ENCODE peak calls at places on chromosomes 4 and X, in seven cellular contexts. E, Q, A, B, J, I and V are unnamed samples.

GRCh38 chrX:18725316-18725943 is 18.0 kb downstream of the PPEF1 start:
- DNase-seq in E (no peak), Q (no peak), A (no peak), B (no peak), J (no peak), I (no peak), V (no peak)

GRCh38 chr4:75841641-75842520 is 60.4 kb downstream of the PPEF2 start:
- DNase-seq in E (no peak), Q (peak; percentile 83), A (no peak), B (no peak), J (no peak), I (no peak), V (no peak)

GRCh38 chr4:110357521-110357920 is 118.4 kb upstream of the ENPEP start:
- DNase-seq in E (no peak), Q (no peak), A (no peak), B (no peak), J (no peak), I (no peak), V (no peak)

GRCh38 chr4:88018471-88018870 is 11.0 kb downstream of the PKD2 start:
- DNase-seq in E (no peak), Q (no peak), A (no peak), B (no peak), J (peak; percentile 86), I (no peak), V (no peak)

GRCh38 chr4:16123356-16124084 is 39.7 kb upstream of the PROM1 start:
- DNase-seq in E (no peak), Q (no peak), A (no peak), B (no peak), J (no peak), I (peak; percentile 39), V (no peak)

GRCh38 chr4:53364624-53365023 is 1.2 kb downstream of the SCFD2 start:
- DNase-seq in E (no peak), Q (no peak), A (no peak), B (no peak), J (no peak), I (no peak), V (no peak)

GRCh38 chr4:55345054-55345453 is 988 bp upstream of the SRD5A3 start:
- DNase-seq in E (no peak), Q (no peak), A (no peak), B (no peak), J (no peak), I (no peak), V (no peak)

GRCh38 chr4:156662921-156663320 is 308.7 kb downstream of the PDGFC start:
- DNase-seq in E (no peak), Q (no peak), A (no peak), B (no peak), J (no peak), I (no peak), V (no peak)

GRCh38 chrX:43813898-43814297 is 68.4 kb downstream of the MAOB start:
- DNase-seq in E (no peak), Q (peak; percentile 29), A (no peak), B (no peak), J (no peak), I (no peak), V (no peak)

GRCh38 chrX:8731579-8732395 is at the start of gene ANOS1:
- DNase-seq in E (no peak), Q (peak; percentile 13), A (no peak), B (peak; percentile 27), J (peak; percentile 71), I (peak; percentile 47), V (no peak)

GRCh38 chrX:54386314-54386713 is 28.5 kb upstream of the WNK3 start:
- DNase-seq in E (no peak), Q (no peak), A (no peak), B (no peak), J (no peak), I (no peak), V (no peak)

GRCh38 chr4:22932326-22932725 is 239.6 kb downstream of the GBA3 start:
- DNase-seq in E (no peak), Q (no peak), A (peak; percentile 17), B (no peak), J (no peak), I (peak; percentile 76), V (no peak)

GRCh38 chrX:135572436-135572835 is 52.0 kb downstream of the INTS6L start:
- DNase-seq in E (no peak), Q (no peak), A (no peak), B (no peak), J (no peak), I (no peak), V (no peak)

GRCh38 chr4:30943356-30943755 is 223.2 kb downstream of the PCDH7 start:
- DNase-seq in E (no peak), Q (no peak), A (no peak), B (no peak), J (no peak), I (no peak), V (no peak)

GRCh38 chr4:81136161-81136910 is 78.7 kb downstream of the PRKG2 start:
- DNase-seq in E (no peak), Q (no peak), A (no peak), B (peak; percentile 17), J (no peak), I (no peak), V (no peak)

GRCh38 chr4:124389591-124389990 is 322.9 kb downstream of the ANKRD50 start:
- DNase-seq in E (no peak), Q (no peak), A (no peak), B (no peak), J (no peak), I (no peak), V (no peak)

GRCh38 chr4:121876976-121877773 is 6.9 kb upstream of the BBS7 start:
- DNase-seq in E (no peak), Q (no peak), A (no peak), B (no peak), J (no peak), I (no peak), V (no peak)

DNA sequence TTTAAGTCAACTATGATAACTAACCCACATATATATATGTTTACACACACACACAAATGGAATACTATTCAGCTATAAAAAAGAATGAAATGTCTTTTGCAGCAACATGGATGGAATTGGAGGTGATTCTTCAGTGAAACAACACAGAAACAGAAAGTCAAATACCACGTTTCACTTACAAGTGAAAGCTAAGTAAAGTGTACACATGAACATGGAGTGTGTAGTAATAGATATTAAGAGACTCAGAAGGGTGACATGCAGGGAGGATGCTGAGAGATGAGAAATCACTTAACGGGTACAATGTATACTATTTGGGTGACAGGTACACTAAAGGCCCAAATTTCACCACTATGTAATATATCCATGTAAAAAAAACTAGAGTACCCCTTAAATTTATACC is 146.5 kb downstream of the FBXW7 start:
- DNase-seq in E (no peak), Q (no peak), A (no peak), B (no peak), J (no peak), I (no peak), V (no peak)
- TF ChIP-seq CTCF in E (no peak), Q (no peak), A (no peak), B (no peak), J (no peak), I (no peak), V (no peak)

GRCh38 chr4:97942951-97943350 is 200.3 kb downstream of the STPG2 start:
- DNase-seq in E (no peak), Q (no peak), A (no peak), B (no peak), J (no peak), I (no peak), V (no peak)

GRCh38 chr4:97942137-97942536 is 201.1 kb downstream of the STPG2 start:
- DNase-seq in E (no peak), Q (no peak), A (no peak), B (no peak), J (no peak), I (no peak), V (no peak)

DNA sequence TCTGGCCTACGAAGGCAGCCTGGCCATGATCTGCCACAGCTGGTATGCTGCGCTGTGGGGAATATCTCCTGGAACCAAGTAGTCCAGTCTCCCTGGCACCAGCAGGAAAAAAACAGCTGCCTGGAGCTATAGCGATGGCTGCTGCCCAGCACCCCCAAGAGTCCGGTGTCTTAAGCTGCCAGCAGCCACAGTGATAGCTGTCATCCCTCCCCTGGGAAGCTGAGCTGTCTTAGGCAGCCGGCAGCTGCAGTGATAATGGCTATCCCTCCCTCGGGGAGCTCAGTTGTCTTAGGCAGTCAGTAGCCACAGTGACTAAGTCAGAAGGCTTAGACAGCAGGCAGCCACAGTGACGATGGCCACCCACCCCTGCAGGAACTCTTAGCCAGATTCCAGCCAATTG is 205.1 kb downstream of the STPG2 start:
- DNase-seq in E (no peak), Q (no peak), A (no peak), B (no peak), J (no peak), I (no peak), V (no peak)
- H3K9me3 ChIP-seq in E (no peaks in the 10 kb centered on the region), Q (peaks cover 2% of the 10 kb centered on the region), A (peaks cover 13% of the 10 kb centered on the region), B (no peaks in the 10 kb centered on the region), J (no peaks in the 10 kb centered on the region), I (peaks cover 41% of the 10 kb centered on the region), V (no peaks in the 10 kb centered on the region)

GRCh38 chr4:159145318-159146006 is 42.6 kb downstream of the RAPGEF2 start:
- DNase-seq in E (no peak), Q (no peak), A (no peak), B (no peak), J (no peak), I (no peak), V (no peak)

GRCh38 chr4:159141193-159141592 is 38.3 kb downstream of the RAPGEF2 start:
- DNase-seq in E (no peak), Q (peak; percentile 1), A (no peak), B (no peak), J (no peak), I (no peak), V (no peak)

GRCh38 chr4:159144112-159144694 is 41.3 kb downstream of the RAPGEF2 start:
- DNase-seq in E (no peak), Q (no peak), A (no peak), B (no peak), J (no peak), I (no peak), V (no peak)

GRCh38 chr4:159142985-159143384 is 40.1 kb downstream of the RAPGEF2 start:
- DNase-seq in E (no peak), Q (no peak), A (no peak), B (no peak), J (no peak), I (no peak), V (no peak)

GRCh38 chr4:159142254-159142653 is 39.4 kb downstream of the RAPGEF2 start:
- DNase-seq in E (no peak), Q (no peak), A (no peak), B (no peak), J (no peak), I (no peak), V (no peak)
- H3K4me1 ChIP-seq in E (no peaks in the 10 kb centered on the region), Q (peaks cover 40% of the 10 kb centered on the region), A (peaks cover 5% of the 10 kb centered on the region), B (peaks cover 8% of the 10 kb centered on the region), J (peaks cover 14% of the 10 kb centered on the region), I (no peaks in the 10 kb centered on the region), V (peaks cover 4% of the 10 kb centered on the region)

DNA sequence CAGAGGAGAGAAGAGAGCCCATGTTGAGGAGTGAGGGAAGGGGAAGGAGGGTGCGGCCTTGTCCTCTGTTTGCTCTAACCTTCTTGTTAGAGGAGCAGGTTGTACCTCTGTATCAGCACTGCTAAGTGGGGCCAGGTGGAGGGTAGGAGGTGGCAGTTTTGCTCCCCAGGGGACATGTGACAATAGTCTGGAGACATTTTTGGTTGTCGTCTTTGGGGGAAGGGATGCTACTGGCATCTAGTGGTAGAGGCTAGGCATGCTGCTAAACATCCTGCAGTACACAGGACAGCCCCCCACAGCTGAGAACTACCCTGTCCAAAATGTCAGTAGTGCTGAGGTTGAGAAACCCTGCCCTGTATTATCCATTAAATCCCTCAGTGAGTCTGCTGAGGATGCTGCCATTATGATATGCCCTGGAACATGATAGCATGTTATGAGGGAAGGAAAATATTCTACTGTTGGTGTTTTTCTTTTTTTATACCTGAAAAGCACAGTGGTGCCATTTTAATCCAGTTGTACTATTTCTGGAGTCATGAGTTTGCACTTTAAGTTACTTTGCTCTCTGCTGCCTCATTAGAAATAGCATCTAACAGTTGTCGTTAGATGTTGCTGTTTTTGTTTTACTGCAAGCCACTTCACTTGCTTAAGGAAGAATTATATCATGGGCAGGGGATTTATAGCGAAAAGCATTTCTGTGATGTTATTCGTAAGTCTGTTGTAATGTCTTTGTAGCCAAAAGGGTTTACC is 90.6 kb downstream of the LRP2BP start:
- DNase-seq in E (no peak), Q (peak; percentile 20), A (peak; percentile 16), B (no peak), J (no peak), I (no peak), V (no peak)
- TF ChIP-seq CTCF in E (peak; percentile 42), Q (peak; percentile 14), A (peak; percentile 20), B (peak; percentile 26), J (no peak), I (no peak), V (no peak)